ENCODE peak calls at places on chromosomes 11 and 22, in four cellular contexts. T is GM12878, N is H1, G is HepG2. B is an unnamed sample.

GRCh38 chr11:2995893-2996554 is 3.9 kb upstream of the NAP1L4 start:
- DNase-seq in T (no peak), G (no peak), N (no peak), B (no peak)

GRCh38 chr11:86161373-86162255 is 82.9 kb upstream of the EED start:
- DNase-seq in N (no peak), G (no peak), T (no peak), B (no peak)

GRCh38 chr11:2400761-2401435 is 348 bp downstream of the TSSC4 start:
- DNase-seq in T (no peak), N (no peak), G (no peak), B (no peak)

GRCh38 chr22:40221055-40221414 is 43.3 kb downstream of the TNRC6B start:
- DNase-seq in N (no peak), T (no peak), G (no peak), B (no peak)

GRCh38 chr11:43772733-43773132 is 92.2 kb downstream of the HSD17B12 start:
- DNase-seq in G (no peak), T (no peak), N (no peak), B (no peak)

GRCh38 chr11:94732617-94733292 is 35.4 kb upstream of the AMOTL1 start:
- DNase-seq in G (no peak), T (no peak), N (no peak), B (no peak)

GRCh38 chr11:94767701-94768601 is at the start of gene AMOTL1:
- DNase-seq in G (no peak), T (no peak), N (peak; percentile 90), B (peak; percentile 73)

GRCh38 chr11:13679768-13680167 is 11.3 kb downstream of the FAR1 start:
- DNase-seq in N (no peak), T (no peak), G (no peak), B (no peak)

GRCh38 chr11:44848203-44848962 is 102.3 kb downstream of the TP53I11 start:
- DNase-seq in G (no peak), T (no peak), N (no peak), B (no peak)

GRCh38 chr11:32131321-32131720 is 40.4 kb downstream of the RCN1 start:
- DNase-seq in T (no peak), G (no peak), N (no peak), B (no peak)

GRCh38 chr11:74543991-74544390 is 48.4 kb upstream of the POLD3 start:
- DNase-seq in N (no peak), T (no peak), G (no peak), B (no peak)

GRCh38 chr11:130827697-130828377 is 88.4 kb downstream of the SNX19 start:
- DNase-seq in G (peak; percentile 57), N (peak; percentile 69), T (no peak), B (peak; percentile 48)

GRCh38 chr11:86639172-86639571 is 33.2 kb downstream of the ME3 start:
- DNase-seq in G (no peak), N (no peak), T (no peak), B (no peak)

GRCh38 chr11:131591051-131591461 is 220.6 kb downstream of the NTM start:
- DNase-seq in N (peak; percentile 63), T (no peak), G (no peak), B (no peak)

GRCh38 chr11:134374171-134374570 is 37.9 kb downstream of the B3GAT1 start:
- DNase-seq in N (no peak), G (no peak), T (no peak), B (no peak)

GRCh38 chr22:25841775-25842174 is 99.8 kb downstream of the MYO18B start:
- DNase-seq in G (no peak), N (no peak), T (no peak), B (no peak)

GRCh38 chr11:76610871-76611475 is 59.6 kb downstream of the LRRC32 start:
- DNase-seq in G (no peak), N (peak; percentile 43), T (no peak), B (no peak)

GRCh38 chr11:20443596-20443995 is 56.1 kb downstream of the PRMT3 start:
- DNase-seq in N (no peak), G (peak; percentile 5), T (no peak), B (no peak)

GRCh38 chr11:45459501-45459900 is 173.4 kb upstream of the SYT13 start:
- DNase-seq in N (no peak), T (no peak), G (no peak), B (no peak)

GRCh38 chr22:41925783-41926460 is 684 bp downstream of the TNFRSF13C start:
- DNase-seq in T (no peak), N (peak; percentile 95), G (peak; percentile 45), B (peak; percentile 76)

GRCh38 chr11:67680701-67681472 is 6.5 kb upstream of the ALDH3B2 start:
- DNase-seq in G (no peak), N (peak; percentile 43), T (no peak), B (no peak)

GRCh38 chr11:19499999-19500398 is 212.6 kb upstream of the NAV2 start:
- DNase-seq in G (no peak), N (no peak), T (no peak), B (no peak)

GRCh38 chr11:129248618-129249017 is 56.5 kb upstream of the ARHGAP32 start:
- DNase-seq in N (no peak), G (peak; percentile 77), T (no peak), B (no peak)

GRCh38 chr11:74678591-74679512 is 52.4 kb downstream of the CHRDL2 start:
- DNase-seq in N (peak; percentile 33), G (no peak), T (no peak), B (peak; percentile 37)

DNA sequence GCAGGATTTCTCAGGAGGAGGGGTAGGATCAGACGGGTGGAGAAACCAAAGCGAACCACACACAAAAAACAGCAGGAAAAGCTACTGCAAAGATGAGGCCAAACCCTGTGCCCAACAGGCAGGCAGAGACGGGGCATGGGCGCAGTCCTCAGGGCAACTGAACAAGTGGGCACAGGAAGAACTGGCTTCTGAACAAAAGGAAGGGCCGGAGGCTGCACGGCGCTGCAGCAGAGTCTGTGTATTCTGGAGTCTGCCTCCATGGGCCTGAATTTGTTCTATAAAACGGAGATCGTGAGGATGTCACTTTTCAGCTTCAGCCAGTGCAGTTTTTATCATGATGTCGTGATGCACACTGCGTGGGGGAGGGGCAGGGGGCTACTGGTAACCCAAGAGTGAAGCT is 1026.0 kb downstream of the TBC1D22A start:
- DNase-seq in T (no peak), G (no peak), N (peak; percentile 31), B (no peak)
- TF ChIP-seq CBX5 in T (no peak), G (no peak), N (no peak), B (no peak)

DNA sequence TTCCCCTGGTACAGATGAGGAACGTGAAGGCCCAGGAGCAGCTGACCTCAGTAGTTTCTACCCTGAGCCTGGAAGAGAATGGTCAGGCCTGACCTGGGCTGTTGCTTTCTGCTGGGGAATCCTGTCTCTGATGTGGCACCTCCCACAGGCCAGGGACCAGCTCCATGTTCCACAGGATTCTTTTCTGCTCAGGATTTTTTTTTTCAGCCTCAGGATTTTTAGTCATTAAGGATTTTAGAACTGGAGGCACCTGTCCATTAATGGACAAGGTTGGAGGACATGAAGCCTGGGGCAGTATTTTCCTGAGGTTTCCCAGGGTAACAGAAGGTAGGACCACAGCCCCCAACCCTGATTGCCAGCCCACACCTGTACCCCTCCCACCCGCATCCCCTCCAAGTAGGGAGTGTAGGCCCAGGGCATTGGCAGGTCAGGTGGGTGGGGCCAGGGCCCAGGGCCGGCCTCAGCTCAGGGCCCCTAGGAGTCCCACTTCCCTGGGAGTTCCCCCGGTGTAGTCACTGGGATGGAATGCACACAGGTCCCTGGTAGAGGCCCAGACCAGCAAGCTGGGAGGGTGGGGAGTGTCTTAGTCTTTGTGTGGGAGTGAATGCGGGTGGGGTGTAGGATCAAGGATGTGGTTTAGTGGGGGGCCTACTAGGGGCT is 16.1 kb downstream of the BIK start:
- DNase-seq in N (peak; percentile 51), G (peak; percentile 65), T (no peak), B (peak; percentile 64)
- TF ChIP-seq CBX5 in N (no peak), G (no peak), T (no peak), B (no peak)

DNA sequence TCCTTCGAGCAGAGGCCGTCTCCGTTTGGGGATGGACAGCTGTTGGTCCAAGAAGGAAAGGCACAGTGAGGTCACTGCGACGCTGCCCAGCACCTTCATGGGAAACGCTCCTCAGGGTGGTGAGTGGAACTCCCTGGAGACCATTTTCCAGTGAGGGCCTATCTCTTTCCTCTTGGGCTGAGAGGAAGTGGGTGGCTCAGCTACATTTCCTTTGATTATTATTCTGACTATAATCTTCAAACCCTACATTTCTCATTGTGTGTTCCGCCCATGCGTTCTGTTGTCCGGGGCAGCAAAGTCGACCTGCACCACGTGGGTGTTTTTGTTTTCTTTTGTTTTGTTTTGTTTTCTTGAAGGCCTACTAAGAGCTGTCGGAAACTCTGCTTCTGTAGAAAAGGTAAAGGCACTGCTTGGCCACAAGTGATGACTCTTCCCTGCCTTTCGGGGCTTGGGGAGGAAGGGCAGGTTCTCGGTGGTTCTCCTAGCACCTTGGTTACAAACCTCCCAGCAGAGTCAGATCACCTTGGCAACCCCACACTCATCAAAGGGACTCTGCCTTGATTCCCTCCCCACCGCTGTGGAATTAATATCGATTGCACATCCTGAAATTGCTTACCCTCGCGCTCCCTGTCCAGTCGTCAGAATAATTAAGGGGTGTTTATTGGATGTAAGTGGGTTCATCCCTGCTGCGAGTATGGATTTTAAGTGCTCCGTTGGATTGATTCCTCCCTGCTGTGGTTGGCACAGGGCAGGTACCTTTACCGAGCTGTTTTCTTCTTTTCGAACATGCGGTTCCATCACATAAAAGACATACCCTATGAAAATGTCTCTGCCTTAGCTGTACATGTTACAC is 7.2 kb downstream of the PARVB start:
- DNase-seq in N (no peak), T (no peak), G (no peak), B (peak; percentile 31)
- TF ChIP-seq CBX5 in N (no peak), T (no peak), G (no peak), B (no peak)

GRCh38 chr22:30420401-30421178 is 5.0 kb upstream of the MTFP1 start:
- DNase-seq in G (no peak), T (no peak), N (no peak), B (no peak)
- TF ChIP-seq CBX5 in G (no peak), T (no peak), N (no peak), B (no peak)

GRCh38 chr22:36386900-36387663 is 685 bp downstream of the MYH9 start:
- DNase-seq in T (no peak), G (no peak), N (no peak), B (no peak)
- TF ChIP-seq CBX5 in T (no peak), G (no peak), N (no peak), B (no peak)

B was measured in K562.